ENCODE peak calls at places on chromosomes 13 and 19, in four cellular contexts. A, E, N and W are unnamed samples. For H3K36me3, the result is how much of the 10 kb centered on the place peaks cover.

GRCh38 chr13:81393686-81394085 is 1052.8 kb upstream of the SPRY2 start:
- DNase-seq in A (peak), E (peak), N (no peak), W (no peak)

GRCh38 chr13:30601836-30602235 is 15.9 kb upstream of the USPL1 start:
- DNase-seq in A (no peak), E (no peak), N (no peak), W (no peak)

GRCh38 chr19:29843180-29844051 is 31.6 kb downstream of the CCNE1 start:
- DNase-seq in A (peak), E (peak), N (peak), W (peak)

GRCh38 chr19:1069009-1069779 is 2.2 kb downstream of the ARHGAP45 start:
- DNase-seq in A (no peak), E (no peak), N (no peak), W (no peak)

GRCh38 chr13:110061270-110061669 is 245.7 kb downstream of the COL4A1 start:
- DNase-seq in A (no peak), E (peak), N (no peak), W (no peak)

GRCh38 chr19:30091856-30092255 is 149.8 kb downstream of the URI1 start:
- DNase-seq in A (no peak), E (no peak), N (no peak), W (no peak)

GRCh38 chr19:7679017-7679720 is 1.5 kb upstream of the TRAPPC5 start:
- DNase-seq in A (no peak), E (no peak), N (no peak), W (no peak)

GRCh38 chr13:47463002-47463401 is 538.1 kb downstream of the SUCLA2 start:
- DNase-seq in A (no peak), E (no peak), N (no peak), W (no peak)

GRCh38 chr19:4015705-4016402 is 8.3 kb downstream of the PIAS4 start:
- DNase-seq in A (no peak), E (no peak), N (no peak), W (peak)

GRCh38 chr19:2077833-2078619 is 18.1 kb downstream of the MOB3A start:
- DNase-seq in A (no peak), E (no peak), N (no peak), W (no peak)

DNA sequence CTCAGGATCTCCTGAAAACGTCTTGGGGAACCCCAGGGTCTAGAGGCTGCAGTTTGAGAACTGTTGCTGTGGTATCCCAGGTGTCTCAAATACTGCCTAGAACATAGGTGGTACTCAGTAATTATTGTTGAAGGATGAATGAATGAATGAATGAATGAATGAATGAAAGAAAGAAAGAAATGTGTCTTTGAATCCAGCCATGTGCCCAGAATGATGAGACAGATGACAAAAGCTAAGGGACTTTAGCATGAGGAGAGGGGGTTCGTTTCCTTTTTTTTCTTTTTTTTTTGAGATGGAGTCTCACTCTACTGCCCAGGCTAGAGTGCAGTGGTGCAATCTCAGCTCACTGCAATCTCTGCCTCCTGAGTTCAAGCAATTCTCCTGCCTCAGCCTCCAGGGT is 7.8 kb downstream of the LSR start:
- DNase-seq in A (no peak), E (no peak), N (no peak), W (no peak)
- H3K36me3 ChIP-seq in A (under half), E (under half), N (under half), W (under half)

DNA sequence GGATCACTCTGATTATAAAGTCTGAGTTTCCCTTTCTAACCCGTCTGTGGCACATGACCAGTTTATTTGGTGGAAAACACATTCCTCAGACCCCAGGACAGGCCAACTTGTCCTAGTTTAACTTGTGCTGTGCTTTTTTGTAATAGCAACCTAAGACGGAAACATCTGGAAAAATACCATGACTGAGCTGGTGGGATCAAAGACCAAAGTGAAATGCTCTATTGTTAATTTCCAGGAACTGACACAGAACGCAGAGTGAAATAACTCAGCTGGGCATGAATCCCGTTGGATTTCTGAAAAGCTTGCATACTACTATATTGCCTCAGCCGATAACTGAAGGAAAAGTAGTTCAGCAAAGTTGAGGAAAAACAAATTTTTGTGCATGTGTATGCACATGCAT is 188.0 kb downstream of the LHFPL6 start:
- DNase-seq in A (no peak), E (no peak), N (no peak), W (no peak)
- H3K36me3 ChIP-seq in A (under half), E (under half), N (under half), W (under half)

GRCh38 chr19:54152878-54153524 is 6.5 kb downstream of the LENG1 start:
- DNase-seq in A (no peak), E (no peak), N (no peak), W (no peak)

GRCh38 chr19:54153731-54154326 is 5.7 kb downstream of the LENG1 start:
- DNase-seq in A (no peak), E (no peak), N (no peak), W (no peak)

GRCh38 chr19:54154603-54155345 is 4.7 kb downstream of the LENG1 start:
- DNase-seq in A (no peak), E (no peak), N (no peak), W (no peak)

GRCh38 chr19:54151362-54152035 is 8.0 kb downstream of the LENG1 start:
- DNase-seq in A (no peak), E (no peak), N (no peak), W (no peak)

GRCh38 chr19:54152267-54152666 is 7.3 kb downstream of the LENG1 start:
- DNase-seq in A (no peak), E (no peak), N (no peak), W (no peak)
- H3K36me3 ChIP-seq in A (under half), E (under half), N (half or more), W (half or more)

DNA sequence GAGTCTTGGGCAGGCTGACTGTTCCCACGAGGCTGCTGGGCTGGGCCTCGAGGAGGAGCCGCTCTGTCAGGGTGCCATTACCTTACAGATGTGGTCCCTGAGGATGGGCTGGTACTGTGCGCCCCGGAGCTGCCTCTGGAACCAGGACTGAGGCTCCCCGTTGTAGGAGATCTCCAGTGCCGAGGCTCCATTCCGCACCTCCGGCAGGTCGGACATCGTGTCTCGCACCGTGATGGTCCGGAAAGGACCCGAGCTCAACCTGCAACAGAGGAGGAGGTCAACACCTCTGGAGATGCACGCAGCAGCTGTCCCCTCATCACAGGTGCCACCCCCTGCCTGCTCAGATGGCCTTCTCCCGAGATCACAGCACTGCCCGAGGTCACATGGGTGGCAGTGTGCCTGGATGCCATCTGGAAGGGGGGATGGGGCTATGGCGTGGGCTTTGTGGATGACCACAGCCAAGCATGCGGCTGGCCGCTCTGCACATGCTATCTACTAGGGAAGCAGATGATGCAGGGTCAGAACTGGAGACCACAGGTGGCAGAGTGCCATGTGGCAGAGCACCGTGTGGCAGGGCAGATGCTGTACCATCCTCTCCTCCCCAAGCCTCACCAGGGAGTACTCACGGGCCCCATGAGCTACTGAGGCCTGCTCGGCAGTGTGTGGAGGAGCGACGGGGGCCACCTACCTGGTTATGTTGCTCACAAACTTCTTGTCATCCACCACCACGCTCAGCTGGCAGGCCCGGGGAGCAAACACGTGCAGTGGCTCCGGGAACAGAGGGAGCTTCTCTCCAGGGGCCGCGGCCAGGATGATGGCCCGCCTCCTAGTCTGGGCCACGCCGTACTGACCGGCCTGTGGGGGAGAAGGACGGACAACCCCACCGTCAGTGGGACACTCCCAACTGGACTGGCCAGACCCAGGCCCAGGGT is 18.3 kb upstream of the EIF3G start:
- DNase-seq in A (no peak), E (no peak), N (no peak), W (peak)
- H3K36me3 ChIP-seq in A (under half), E (under half), N (half or more), W (half or more)

DNA sequence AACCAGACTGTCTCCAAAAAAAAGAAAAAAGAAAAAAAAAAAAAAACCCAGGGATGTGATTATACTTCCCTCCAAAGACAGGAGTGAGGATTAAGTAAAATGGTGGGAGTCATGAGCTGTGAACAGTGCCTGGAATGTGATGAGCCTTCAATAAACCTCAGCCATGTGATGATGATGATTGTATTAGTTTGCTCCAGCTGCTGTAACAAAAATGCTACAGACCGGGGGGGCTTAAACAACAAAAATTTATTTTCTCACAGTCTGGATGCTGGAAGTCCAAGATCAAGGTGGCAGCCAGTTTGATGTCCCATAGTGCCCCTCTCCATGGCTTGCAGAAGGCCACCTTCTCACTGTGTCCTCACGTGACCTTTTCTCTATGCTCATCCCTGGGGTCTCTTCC is 8.9 kb upstream of the PVR start:
- DNase-seq in A (no peak), E (no peak), N (no peak), W (no peak)
- H3K36me3 ChIP-seq in A (under half), E (under half), N (under half), W (under half)